ENCODE peak calls at places on chromosomes 3 and 15, in four cellular contexts. D is prostate gland, Y is kidney, B is right atrium auricular region. S is an unnamed sample. For H3K36me3, the result is how much of the 10 kb centered on the place peaks cover.

GRCh38 chr3:61582846-61583245 is 21.5 kb downstream of the PTPRG start:
- DNase-seq in D (no peak), Y (no peak), B (no peak), S (no peak)

GRCh38 chr3:170975283-170976189 is 51.0 kb downstream of the SLC2A2 start:
- DNase-seq in D (no peak), Y (no peak), B (no peak), S (no peak)

GRCh38 chr3:29639621-29640290 is 358.9 kb downstream of the RBMS3 start:
- DNase-seq in D (no peak), Y (no peak), B (no peak), S (no peak)

GRCh38 chr3:50219285-50219684 is 14.2 kb downstream of the SLC38A3 start:
- DNase-seq in D (no peak), Y (no peak), B (no peak), S (no peak)

GRCh38 chr3:41239587-41239986 is 40.3 kb downstream of the CTNNB1 start:
- DNase-seq in D (no peak), Y (no peak), B (no peak), S (peak)

GRCh38 chr15:55715355-55716076 is 27.4 kb downstream of the PRTG start:
- DNase-seq in D (no peak), Y (no peak), B (no peak), S (no peak)

GRCh38 chr3:45113625-45114050 is 32.5 kb downstream of the CDCP1 start:
- DNase-seq in D (no peak), Y (no peak), B (no peak), S (no peak)

GRCh38 chr15:49904296-49904695 is 214.7 kb downstream of the ATP8B4 start:
- DNase-seq in D (no peak), Y (no peak), B (no peak), S (no peak)

GRCh38 chr3:100354850-100355249 is 20.3 kb downstream of the NIT2 start:
- DNase-seq in D (no peak), Y (no peak), B (no peak), S (no peak)

GRCh38 chr3:181933052-181933618 is 221.4 kb downstream of the SOX2 start:
- DNase-seq in D (no peak), Y (no peak), B (no peak), S (no peak)

GRCh38 chr3:49006591-49007067 is 562 bp upstream of the WDR6 start:
- DNase-seq in D (no peak), Y (peak), B (no peak), S (no peak)

GRCh38 chr3:158419820-158420653 is 151.0 kb upstream of the MLF1 start:
- DNase-seq in D (no peak), Y (no peak), B (no peak), S (no peak)

GRCh38 chr3:141471160-141471559 is 15.7 kb upstream of the RASA2 start:
- DNase-seq in D (no peak), Y (no peak), B (no peak), S (no peak)

GRCh38 chr3:174949523-174949922 is 90.4 kb downstream of the NAALADL2 start:
- DNase-seq in D (no peak), Y (no peak), B (no peak), S (peak)

GRCh38 chr3:35044185-35044584 is 595.1 kb upstream of the ARPP21 start:
- DNase-seq in D (no peak), Y (no peak), B (no peak), S (no peak)

GRCh38 chr15:75042730-75043508 is 19.5 kb downstream of the PPCDC start:
- DNase-seq in D (no peak), Y (peak), B (peak), S (peak)

GRCh38 chr3:99870712-99871111 is 53.0 kb downstream of the CMSS1 start:
- DNase-seq in D (no peak), Y (no peak), B (no peak), S (no peak)

GRCh38 chr15:58222698-58223097 is 84.5 kb downstream of the AQP9 start:
- DNase-seq in D (no peak), Y (no peak), B (no peak), S (no peak)

GRCh38 chr3:62445267-62445666 is 71.9 kb upstream of the FEZF2 start:
- DNase-seq in D (no peak), Y (no peak), B (no peak), S (no peak)

GRCh38 chr3:28042095-28042635 is 199.3 kb upstream of the CMC1 start:
- DNase-seq in D (no peak), Y (no peak), B (no peak), S (no peak)

GRCh38 chr15:60477164-60477563 is 1.8 kb downstream of the ICE2 start:
- DNase-seq in D (no peak), Y (no peak), B (no peak), S (no peak)

GRCh38 chr15:96764946-96765345 is 434.4 kb downstream of the NR2F2 start:
- DNase-seq in D (no peak), Y (no peak), B (no peak), S (no peak)

GRCh38 chr3:70053293-70053692 is 53.8 kb downstream of the SAMMSON start:
- DNase-seq in D (no peak), Y (no peak), B (no peak), S (no peak)

GRCh38 chr3:10627884-10628572 is 122.6 kb upstream of the ATP2B2 start:
- DNase-seq in D (no peak), Y (no peak), B (no peak), S (no peak)

GRCh38 chr15:38746211-38746610 is 181.6 kb upstream of the RASGRP1 start:
- DNase-seq in D (no peak), Y (no peak), B (no peak), S (no peak)

GRCh38 chr3:78888650-78889049 is 879.1 kb downstream of the ROBO1 start:
- DNase-seq in D (no peak), Y (no peak), B (no peak), S (peak)

GRCh38 chr15:88477885-88478284 is 10.4 kb downstream of the MRPS11 start:
- DNase-seq in D (no peak), Y (no peak), B (no peak), S (no peak)
- H3K36me3 ChIP-seq in D (under half), Y (under half), B (under half), S (half or more)

GRCh38 chr3:185648396-185648795 is 62.3 kb downstream of the SENP2 start:
- DNase-seq in D (no peak), Y (no peak), B (peak), S (no peak)

GRCh38 chr3:185647880-185648210 is 61.8 kb downstream of the SENP2 start:
- DNase-seq in D (no peak), Y (no peak), B (no peak), S (no peak)

GRCh38 chr3:185645596-185646381 is 59.7 kb downstream of the SENP2 start:
- DNase-seq in D (no peak), Y (no peak), B (peak), S (no peak)

GRCh38 chr3:185647134-185647879 is 61.2 kb downstream of the SENP2 start:
- DNase-seq in D (no peak), Y (no peak), B (peak), S (no peak)

GRCh38 chr3:185646382-185647133 is 60.5 kb downstream of the SENP2 start:
- DNase-seq in D (no peak), Y (no peak), B (peak), S (no peak)
- H3K36me3 ChIP-seq in D (under half), Y (under half), B (under half), S (half or more)

DNA sequence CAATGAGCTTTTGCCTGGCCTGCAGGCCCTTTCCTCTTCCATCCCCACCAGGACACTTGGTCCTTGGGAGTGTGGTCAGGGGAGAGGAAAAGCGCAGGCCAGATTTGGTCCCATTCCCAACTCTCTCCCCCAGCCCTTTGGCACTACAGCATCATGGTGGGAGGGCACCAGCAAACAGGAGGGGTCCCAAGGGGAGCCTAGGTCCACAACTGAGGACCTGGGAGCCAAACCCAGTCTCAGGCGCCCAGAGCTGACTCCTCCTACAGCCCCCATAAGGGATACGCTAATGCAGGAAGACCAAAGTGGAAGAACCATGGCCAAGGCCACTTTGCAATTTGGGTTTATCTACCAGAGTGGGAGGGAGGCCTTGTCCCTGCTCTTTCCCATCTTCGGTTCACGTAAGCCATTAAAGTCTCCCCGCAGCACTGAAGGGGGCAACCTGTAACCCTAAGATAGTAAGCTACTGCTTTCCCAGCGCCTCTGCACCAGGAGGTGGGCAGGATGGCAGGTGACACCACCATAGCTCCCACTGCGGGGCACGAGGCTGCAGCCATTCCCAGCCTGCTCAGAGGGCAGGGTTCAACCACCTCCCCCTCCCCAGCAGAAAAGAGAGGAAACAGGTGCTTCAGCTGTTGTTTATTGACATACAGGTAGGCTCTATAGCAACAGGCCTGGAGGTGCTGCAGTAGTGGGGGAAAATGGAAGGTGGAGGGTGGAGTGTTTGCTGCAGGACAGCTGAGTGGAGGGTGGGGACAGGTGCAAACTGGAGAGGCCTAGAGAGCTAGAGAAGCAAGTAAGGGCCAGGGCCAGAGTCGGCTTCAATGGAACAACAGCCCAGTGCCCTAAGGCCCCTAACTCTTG is 1.1 kb upstream of the GRAMD2A start:
- DNase-seq in D (no peak), Y (no peak), B (no peak), S (no peak)
- H3K36me3 ChIP-seq in D (under half), Y (under half), B (under half), S (half or more)

GRCh38 chr15:87846746-87847145 is 409.8 kb downstream of the NTRK3 start:
- DNase-seq in D (no peak), Y (no peak), B (no peak), S (no peak)
- H3K36me3 ChIP-seq in D (under half), Y (under half), B (under half), S (under half)

GRCh38 chr15:42289166-42289565 is 15.9 kb upstream of the TMEM87A start:
- DNase-seq in D (no peak), Y (no peak), B (no peak), S (no peak)
- H3K36me3 ChIP-seq in D (under half), Y (under half), B (under half), S (under half)